ENCODE peak calls at places on chromosomes 16 and 17, in eight cellular contexts. One of them, this sample, is unnamed.

GRCh38 chr17:68384941-68385340 is 72.4 kb downstream of the WIPI1 start:
- DNase-seq in CD4-positive, alpha-beta T cell: no peak
- DNase-seq in heart right ventricle: no peak
- DNase-seq in lower leg skin: peak
- DNase-seq in mesothelial cell of epicardium: no peak
- DNase-seq in BJ: no peak
- DNase-seq in progenitor cell of endocrine pancreas: no peak
- DNase-seq in epithelial cell of esophagus: no peak
- DNase-seq in this sample: no peak

GRCh38 chr16:23999663-24000062 is 163.9 kb downstream of the PRKCB start:
- DNase-seq in CD4-positive, alpha-beta T cell: no peak
- DNase-seq in heart right ventricle: no peak
- DNase-seq in lower leg skin: no peak
- DNase-seq in mesothelial cell of epicardium: no peak
- DNase-seq in BJ: no peak
- DNase-seq in progenitor cell of endocrine pancreas: no peak
- DNase-seq in epithelial cell of esophagus: no peak
- DNase-seq in this sample: no peak

GRCh38 chr17:59838196-59838911 is 54.4 kb downstream of the TUBD1 start:
- DNase-seq in CD4-positive, alpha-beta T cell: peak
- DNase-seq in heart right ventricle: no peak
- DNase-seq in lower leg skin: peak
- DNase-seq in mesothelial cell of epicardium: no peak
- DNase-seq in BJ: no peak
- DNase-seq in progenitor cell of endocrine pancreas: no peak
- DNase-seq in epithelial cell of esophagus: no peak
- DNase-seq in this sample: no peak

GRCh38 chr17:17628388-17629008 is 37.0 kb upstream of the PEMT start:
- DNase-seq in CD4-positive, alpha-beta T cell: peak
- DNase-seq in heart right ventricle: no peak
- DNase-seq in lower leg skin: no peak
- DNase-seq in mesothelial cell of epicardium: no peak
- DNase-seq in BJ: no peak
- DNase-seq in progenitor cell of endocrine pancreas: no peak
- DNase-seq in epithelial cell of esophagus: no peak
- DNase-seq in this sample: no peak

GRCh38 chr16:27318399-27319256 is 4.9 kb downstream of the IL4R start:
- DNase-seq in CD4-positive, alpha-beta T cell: peak
- DNase-seq in heart right ventricle: peak
- DNase-seq in lower leg skin: peak
- DNase-seq in mesothelial cell of epicardium: no peak
- DNase-seq in BJ: no peak
- DNase-seq in progenitor cell of endocrine pancreas: no peak
- DNase-seq in epithelial cell of esophagus: peak
- DNase-seq in this sample: no peak

GRCh38 chr16:67277294-67277998 is 1.9 kb upstream of the PLEKHG4 start:
- DNase-seq in CD4-positive, alpha-beta T cell: no peak
- DNase-seq in heart right ventricle: no peak
- DNase-seq in lower leg skin: no peak
- DNase-seq in mesothelial cell of epicardium: no peak
- DNase-seq in BJ: peak
- DNase-seq in progenitor cell of endocrine pancreas: no peak
- DNase-seq in epithelial cell of esophagus: peak
- DNase-seq in this sample: peak

GRCh38 chr16:72876221-72876620 is 171.7 kb downstream of the ZFHX3 start:
- DNase-seq in CD4-positive, alpha-beta T cell: no peak
- DNase-seq in heart right ventricle: peak
- DNase-seq in lower leg skin: peak
- DNase-seq in mesothelial cell of epicardium: no peak
- DNase-seq in BJ: peak
- DNase-seq in progenitor cell of endocrine pancreas: no peak
- DNase-seq in epithelial cell of esophagus: peak
- DNase-seq in this sample: no peak

GRCh38 chr16:66961065-66961744 is at the start of gene CES3:
- DNase-seq in CD4-positive, alpha-beta T cell: no peak
- DNase-seq in heart right ventricle: peak
- DNase-seq in lower leg skin: no peak
- DNase-seq in mesothelial cell of epicardium: peak
- DNase-seq in BJ: no peak
- DNase-seq in progenitor cell of endocrine pancreas: peak
- DNase-seq in epithelial cell of esophagus: peak
- DNase-seq in this sample: no peak

GRCh38 chr16:88977028-88977844 is at the start of gene CBFA2T3:
- DNase-seq in CD4-positive, alpha-beta T cell: no peak
- DNase-seq in heart right ventricle: peak
- DNase-seq in lower leg skin: peak
- DNase-seq in mesothelial cell of epicardium: no peak
- DNase-seq in BJ: no peak
- DNase-seq in progenitor cell of endocrine pancreas: no peak
- DNase-seq in epithelial cell of esophagus: no peak
- DNase-seq in this sample: no peak

GRCh38 chr17:1347681-1348318 is 52.2 kb downstream of the YWHAE start:
- DNase-seq in CD4-positive, alpha-beta T cell: no peak
- DNase-seq in heart right ventricle: no peak
- DNase-seq in lower leg skin: peak
- DNase-seq in mesothelial cell of epicardium: no peak
- DNase-seq in BJ: no peak
- DNase-seq in progenitor cell of endocrine pancreas: no peak
- DNase-seq in epithelial cell of esophagus: no peak
- DNase-seq in this sample: no peak

GRCh38 chr16:84816485-84816884 is 3.3 kb upstream of the CRISPLD2 start:
- DNase-seq in CD4-positive, alpha-beta T cell: no peak
- DNase-seq in heart right ventricle: no peak
- DNase-seq in lower leg skin: no peak
- DNase-seq in mesothelial cell of epicardium: no peak
- DNase-seq in BJ: no peak
- DNase-seq in progenitor cell of endocrine pancreas: no peak
- DNase-seq in epithelial cell of esophagus: no peak
- DNase-seq in this sample: no peak

GRCh38 chr17:76623271-76624146 is 20.0 kb downstream of the ST6GALNAC1 start:
- DNase-seq in CD4-positive, alpha-beta T cell: peak
- DNase-seq in heart right ventricle: peak
- DNase-seq in lower leg skin: peak
- DNase-seq in mesothelial cell of epicardium: peak
- DNase-seq in BJ: peak
- DNase-seq in progenitor cell of endocrine pancreas: peak
- DNase-seq in epithelial cell of esophagus: peak
- DNase-seq in this sample: peak

GRCh38 chr17:54536306-54536705 is 364.3 kb upstream of the TOM1L1 start:
- DNase-seq in CD4-positive, alpha-beta T cell: no peak
- DNase-seq in heart right ventricle: no peak
- DNase-seq in lower leg skin: no peak
- DNase-seq in mesothelial cell of epicardium: no peak
- DNase-seq in BJ: no peak
- DNase-seq in progenitor cell of endocrine pancreas: no peak
- DNase-seq in epithelial cell of esophagus: no peak
- DNase-seq in this sample: no peak

DNA sequence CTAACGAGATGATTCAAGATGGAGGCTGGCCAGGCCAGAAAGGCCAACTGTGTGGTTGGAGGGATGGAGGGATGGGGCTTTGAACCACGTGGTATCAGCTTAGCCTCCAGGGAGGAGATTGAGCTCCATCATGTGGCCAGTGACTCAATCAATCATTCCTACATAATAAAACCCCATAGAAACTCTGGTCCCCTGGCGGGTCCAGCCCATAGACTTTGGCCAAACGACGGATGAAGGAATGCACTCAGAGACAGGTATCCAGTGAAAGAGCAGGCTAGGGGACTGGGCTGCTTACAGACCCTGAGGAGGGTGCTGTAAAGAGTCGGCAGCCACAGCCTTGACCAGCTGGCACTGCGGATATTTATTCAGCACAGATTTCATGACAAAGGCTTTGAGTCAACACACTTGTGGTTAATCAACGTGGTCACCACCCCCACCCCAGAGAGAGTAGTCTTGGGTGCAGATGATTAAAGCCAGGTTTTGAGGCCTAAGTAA is 308.7 kb upstream of the TNRC6C start:
- DNase-seq in CD4-positive, alpha-beta T cell: no peak
- DNase-seq in heart right ventricle: no peak
- DNase-seq in lower leg skin: peak
- DNase-seq in mesothelial cell of epicardium: no peak
- DNase-seq in BJ: no peak
- DNase-seq in progenitor cell of endocrine pancreas: no peak
- DNase-seq in epithelial cell of esophagus: peak
- DNase-seq in this sample: no peak
- TF ChIP-seq CTCF in CD4-positive, alpha-beta T cell: no peak
- TF ChIP-seq CTCF in heart right ventricle: no peak
- TF ChIP-seq CTCF in lower leg skin: no peak
- TF ChIP-seq CTCF in mesothelial cell of epicardium: no peak
- TF ChIP-seq CTCF in BJ: no peak
- TF ChIP-seq CTCF in progenitor cell of endocrine pancreas: no peak
- TF ChIP-seq CTCF in epithelial cell of esophagus: peak
- TF ChIP-seq CTCF in this sample: no peak

DNA sequence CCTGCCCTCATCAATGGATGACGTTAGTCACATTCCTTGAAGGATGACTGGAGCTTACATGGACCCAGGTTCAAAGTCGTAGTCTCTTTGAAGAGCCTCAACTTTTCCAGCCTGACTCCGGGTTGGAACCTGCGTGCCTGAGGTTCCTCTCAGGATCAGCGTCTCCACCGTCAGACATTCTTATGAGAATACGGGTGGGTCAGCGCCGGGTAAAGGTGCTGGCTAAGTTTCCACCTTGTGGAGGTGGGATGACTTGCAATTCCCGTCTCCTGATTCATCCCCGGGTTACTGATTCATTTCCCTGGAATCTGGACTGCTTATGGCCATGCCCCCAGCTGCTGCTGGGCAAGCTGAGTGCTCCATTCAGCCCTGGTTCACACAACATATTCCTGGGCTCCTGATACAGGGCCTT is 38.9 kb upstream of the CMIP start:
- DNase-seq in CD4-positive, alpha-beta T cell: no peak
- DNase-seq in heart right ventricle: no peak
- DNase-seq in lower leg skin: no peak
- DNase-seq in mesothelial cell of epicardium: no peak
- DNase-seq in BJ: peak
- DNase-seq in progenitor cell of endocrine pancreas: peak
- DNase-seq in epithelial cell of esophagus: peak
- DNase-seq in this sample: no peak
- TF ChIP-seq CTCF in CD4-positive, alpha-beta T cell: no peak
- TF ChIP-seq CTCF in heart right ventricle: peak
- TF ChIP-seq CTCF in lower leg skin: no peak
- TF ChIP-seq CTCF in mesothelial cell of epicardium: peak
- TF ChIP-seq CTCF in BJ: peak
- TF ChIP-seq CTCF in progenitor cell of endocrine pancreas: peak
- TF ChIP-seq CTCF in epithelial cell of esophagus: peak
- TF ChIP-seq CTCF in this sample: no peak

GRCh38 chr16:25135239-25135878 is 23.8 kb downstream of the LCMT1 start:
- DNase-seq in CD4-positive, alpha-beta T cell: no peak
- DNase-seq in heart right ventricle: no peak
- DNase-seq in lower leg skin: no peak
- DNase-seq in mesothelial cell of epicardium: no peak
- DNase-seq in BJ: no peak
- DNase-seq in progenitor cell of endocrine pancreas: no peak
- DNase-seq in epithelial cell of esophagus: peak
- DNase-seq in this sample: no peak
- TF ChIP-seq CTCF in CD4-positive, alpha-beta T cell: no peak
- TF ChIP-seq CTCF in heart right ventricle: no peak
- TF ChIP-seq CTCF in lower leg skin: no peak
- TF ChIP-seq CTCF in mesothelial cell of epicardium: no peak
- TF ChIP-seq CTCF in BJ: peak
- TF ChIP-seq CTCF in progenitor cell of endocrine pancreas: no peak
- TF ChIP-seq CTCF in epithelial cell of esophagus: peak
- TF ChIP-seq CTCF in this sample: no peak

DNA sequence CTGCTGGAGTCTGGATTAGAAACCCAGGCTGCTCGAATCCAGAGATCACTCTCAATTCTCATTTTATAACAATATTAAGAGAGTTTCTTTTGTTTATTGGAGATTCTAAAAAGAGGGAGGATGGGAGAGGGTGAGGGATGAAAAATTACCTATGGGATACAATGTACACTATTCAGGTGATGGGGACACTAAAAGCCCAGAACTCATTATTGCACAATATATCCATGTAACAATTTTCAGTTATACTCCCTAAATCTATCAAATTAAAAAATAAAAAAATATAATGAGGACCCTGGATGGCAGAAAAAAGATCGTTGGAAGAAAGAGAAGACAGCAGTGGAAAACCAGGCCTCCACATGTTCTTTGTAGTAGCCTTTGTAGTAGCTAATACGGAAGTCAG is 100.8 kb downstream of the CNTNAP4 start:
- DNase-seq in CD4-positive, alpha-beta T cell: no peak
- DNase-seq in heart right ventricle: no peak
- DNase-seq in lower leg skin: no peak
- DNase-seq in mesothelial cell of epicardium: no peak
- DNase-seq in BJ: no peak
- DNase-seq in progenitor cell of endocrine pancreas: no peak
- DNase-seq in epithelial cell of esophagus: no peak
- DNase-seq in this sample: no peak
- TF ChIP-seq CTCF in CD4-positive, alpha-beta T cell: no peak
- TF ChIP-seq CTCF in heart right ventricle: no peak
- TF ChIP-seq CTCF in lower leg skin: no peak
- TF ChIP-seq CTCF in mesothelial cell of epicardium: no peak
- TF ChIP-seq CTCF in BJ: no peak
- TF ChIP-seq CTCF in progenitor cell of endocrine pancreas: no peak
- TF ChIP-seq CTCF in epithelial cell of esophagus: no peak
- TF ChIP-seq CTCF in this sample: no peak